ENCODE peak calls at places on chromosomes 5 and 9, in four cellular contexts. G, Q, B and J are unnamed samples.

GRCh38 chr9:86821011-86821845 is 126.1 kb downstream of the GAS1 start:
- DNase-seq in G (no peak), Q (no peak), B (no peak), J (no peak)

GRCh38 chr5:124599048-124599973 is 147.1 kb downstream of the ZNF608 start:
- DNase-seq in G (no peak), Q (peak), B (no peak), J (no peak)

GRCh38 chr9:114166606-114167572 is 11.6 kb downstream of the COL27A1 start:
- DNase-seq in G (no peak), Q (no peak), B (no peak), J (no peak)

GRCh38 chr9:35669331-35670145 is 4.2 kb upstream of the CA9 start:
- DNase-seq in G (no peak), Q (no peak), B (no peak), J (no peak)

GRCh38 chr5:181243521-181244307 is at the start of gene RACK1:
- DNase-seq in G (peak), Q (no peak), B (peak), J (peak)

GRCh38 chr5:33146916-33147315 is 293.8 kb upstream of the TARS1 start:
- DNase-seq in G (no peak), Q (no peak), B (no peak), J (no peak)

GRCh38 chr9:97560851-97561250 is 59.4 kb downstream of the TMOD1 start:
- DNase-seq in G (no peak), Q (no peak), B (no peak), J (no peak)

GRCh38 chr5:111197523-111197922 is 26.7 kb upstream of the CAMK4 start:
- DNase-seq in G (no peak), Q (peak), B (no peak), J (no peak)

GRCh38 chr9:14321517-14322125 is 7.7 kb upstream of the NFIB start:
- DNase-seq in G (no peak), Q (peak), B (no peak), J (no peak)

GRCh38 chr5:15938961-15939360 is 240.6 kb downstream of the MARCHF11 start:
- DNase-seq in G (no peak), Q (no peak), B (no peak), J (no peak)

GRCh38 chr5:116524966-116525365 is 49.7 kb downstream of the SEMA6A start:
- DNase-seq in G (no peak), Q (no peak), B (no peak), J (no peak)

GRCh38 chr5:13660072-13660471 is 284.4 kb downstream of the DNAH5 start:
- DNase-seq in G (no peak), Q (no peak), B (no peak), J (no peak)

GRCh38 chr5:36712719-36713118 is 106.3 kb downstream of the SLC1A3 start:
- DNase-seq in G (no peak), Q (no peak), B (no peak), J (no peak)

GRCh38 chr9:96515629-96516470 is 65.9 kb downstream of the HABP4 start:
- DNase-seq in G (no peak), Q (no peak), B (no peak), J (no peak)

GRCh38 chr5:103117471-103117991 is 2.4 kb downstream of the GIN1 start:
- DNase-seq in G (no peak), Q (no peak), B (no peak), J (no peak)

GRCh38 chr9:70053864-70054263 is 10.2 kb downstream of the MAMDC2 start:
- DNase-seq in G (no peak), Q (peak), B (no peak), J (no peak)

GRCh38 chr5:157312492-157312891 is 46.6 kb downstream of the CYFIP2 start:
- DNase-seq in G (peak), Q (no peak), B (peak), J (peak)

GRCh38 chr5:179194201-179194910 is 134.2 kb downstream of the ZNF354C start:
- DNase-seq in G (no peak), Q (no peak), B (no peak), J (no peak)

GRCh38 chr5:23208959-23209431 is 298.4 kb upstream of the PRDM9 start:
- DNase-seq in G (no peak), Q (peak), B (no peak), J (no peak)

GRCh38 chr5:3997670-3998069 is 402.0 kb downstream of the IRX1 start:
- DNase-seq in G (no peak), Q (no peak), B (no peak), J (no peak)

GRCh38 chr5:180352116-180352975 is 790 bp downstream of the GFPT2 start:
- DNase-seq in G (no peak), Q (no peak), B (peak), J (no peak)

GRCh38 chr9:106025449-106025848 is 331.1 kb downstream of the TMEM38B start:
- DNase-seq in G (no peak), Q (no peak), B (no peak), J (no peak)